ENCODE peak calls at places on chromosomes 2 and 18, in eight cellular contexts. One of them, this sample, is unnamed.

GRCh38 chr2:28377201-28377816 is 15.3 kb upstream of the FOSL2 start:
- DNase-seq in neural crest cell: no peak
- DNase-seq in Panc1: no peak
- DNase-seq in tibial artery: no peak
- DNase-seq in bronchial epithelial cell: peak; percentile 81
- DNase-seq in left lung: no peak
- DNase-seq in cardiac fibroblast: no peak
- DNase-seq in H1: no peak
- DNase-seq in this sample: no peak

GRCh38 chr2:12211326-12212170 is 465.1 kb downstream of the LPIN1 start:
- DNase-seq in bronchial epithelial cell: no peak
- DNase-seq in Panc1: no peak
- DNase-seq in H1: no peak
- DNase-seq in tibial artery: no peak
- DNase-seq in cardiac fibroblast: no peak
- DNase-seq in neural crest cell: no peak
- DNase-seq in left lung: no peak
- DNase-seq in this sample: no peak

GRCh38 chr18:11279461-11279860 is 130.1 kb upstream of the PIEZO2 start:
- DNase-seq in tibial artery: no peak
- DNase-seq in neural crest cell: no peak
- DNase-seq in cardiac fibroblast: peak; percentile 15
- DNase-seq in H1: no peak
- DNase-seq in left lung: no peak
- DNase-seq in bronchial epithelial cell: no peak
- DNase-seq in Panc1: no peak
- DNase-seq in this sample: no peak

GRCh38 chr2:120736955-120737801 is 1.5 kb downstream of the GLI2 start:
- DNase-seq in neural crest cell: peak; percentile 26
- DNase-seq in bronchial epithelial cell: no peak
- DNase-seq in cardiac fibroblast: peak; percentile 92
- DNase-seq in H1: peak; percentile 71
- DNase-seq in tibial artery: peak; percentile 87
- DNase-seq in Panc1: no peak
- DNase-seq in left lung: no peak
- DNase-seq in this sample: no peak

GRCh38 chr2:85998071-85998991 is 107.4 kb downstream of the POLR1A start:
- DNase-seq in Panc1: no peak
- DNase-seq in left lung: peak; percentile 64
- DNase-seq in bronchial epithelial cell: no peak
- DNase-seq in H1: no peak
- DNase-seq in tibial artery: peak; percentile 87
- DNase-seq in neural crest cell: no peak
- DNase-seq in cardiac fibroblast: peak; percentile 83
- DNase-seq in this sample: no peak

GRCh38 chr2:39528701-39529100 is 91.6 kb upstream of the MAP4K3 start:
- DNase-seq in bronchial epithelial cell: no peak
- DNase-seq in neural crest cell: no peak
- DNase-seq in tibial artery: no peak
- DNase-seq in Panc1: no peak
- DNase-seq in H1: no peak
- DNase-seq in cardiac fibroblast: no peak
- DNase-seq in left lung: no peak
- DNase-seq in this sample: no peak

GRCh38 chr2:205435970-205436369 is 246.3 kb upstream of the NRP2 start:
- DNase-seq in tibial artery: no peak
- DNase-seq in cardiac fibroblast: no peak
- DNase-seq in Panc1: no peak
- DNase-seq in bronchial epithelial cell: peak; percentile 18
- DNase-seq in left lung: no peak
- DNase-seq in neural crest cell: no peak
- DNase-seq in H1: no peak
- DNase-seq in this sample: no peak

GRCh38 chr18:26863122-26863879 is 2.2 kb downstream of the AQP4 start:
- DNase-seq in tibial artery: no peak
- DNase-seq in neural crest cell: peak; percentile 30
- DNase-seq in cardiac fibroblast: no peak
- DNase-seq in Panc1: no peak
- DNase-seq in left lung: peak; percentile 85
- DNase-seq in H1: no peak
- DNase-seq in bronchial epithelial cell: peak; percentile 2
- DNase-seq in this sample: no peak

GRCh38 chr2:68784191-68784590 is 49.6 kb downstream of the ARHGAP25 start:
- DNase-seq in tibial artery: no peak
- DNase-seq in left lung: no peak
- DNase-seq in bronchial epithelial cell: no peak
- DNase-seq in cardiac fibroblast: no peak
- DNase-seq in Panc1: no peak
- DNase-seq in H1: no peak
- DNase-seq in neural crest cell: no peak
- DNase-seq in this sample: no peak

GRCh38 chr18:77984833-77985232 is 735.2 kb downstream of the GALR1 start:
- DNase-seq in H1: no peak
- DNase-seq in bronchial epithelial cell: no peak
- DNase-seq in cardiac fibroblast: no peak
- DNase-seq in left lung: no peak
- DNase-seq in Panc1: no peak
- DNase-seq in tibial artery: no peak
- DNase-seq in neural crest cell: no peak
- DNase-seq in this sample: no peak

GRCh38 chr2:236904389-236905263 is 181.1 kb upstream of the COPS8 start:
- DNase-seq in neural crest cell: no peak
- DNase-seq in H1: no peak
- DNase-seq in bronchial epithelial cell: no peak
- DNase-seq in left lung: no peak
- DNase-seq in tibial artery: no peak
- DNase-seq in Panc1: no peak
- DNase-seq in cardiac fibroblast: no peak
- DNase-seq in this sample: no peak

GRCh38 chr18:12907258-12907925 is 23.4 kb upstream of the PTPN2 start:
- DNase-seq in neural crest cell: no peak
- DNase-seq in cardiac fibroblast: peak; percentile 61
- DNase-seq in H1: no peak
- DNase-seq in Panc1: no peak
- DNase-seq in bronchial epithelial cell: no peak
- DNase-seq in left lung: no peak
- DNase-seq in tibial artery: no peak
- DNase-seq in this sample: no peak

GRCh38 chr2:102796337-102796736 is 34.5 kb downstream of the TMEM182 start:
- DNase-seq in left lung: no peak
- DNase-seq in neural crest cell: no peak
- DNase-seq in Panc1: no peak
- DNase-seq in cardiac fibroblast: no peak
- DNase-seq in tibial artery: no peak
- DNase-seq in H1: no peak
- DNase-seq in bronchial epithelial cell: no peak
- DNase-seq in this sample: no peak

GRCh38 chr2:129070663-129071062 is 752.0 kb upstream of the HS6ST1 start:
- DNase-seq in Panc1: no peak
- DNase-seq in left lung: no peak
- DNase-seq in tibial artery: no peak
- DNase-seq in bronchial epithelial cell: no peak
- DNase-seq in neural crest cell: no peak
- DNase-seq in H1: no peak
- DNase-seq in cardiac fibroblast: no peak
- DNase-seq in this sample: no peak

GRCh38 chr2:138235041-138235440 is 266.5 kb upstream of the SPOPL start:
- DNase-seq in H1: no peak
- DNase-seq in bronchial epithelial cell: no peak
- DNase-seq in cardiac fibroblast: no peak
- DNase-seq in neural crest cell: no peak
- DNase-seq in left lung: no peak
- DNase-seq in tibial artery: no peak
- DNase-seq in Panc1: no peak
- DNase-seq in this sample: no peak

GRCh38 chr2:133315280-133315679 is 253.0 kb downstream of the NCKAP5 start:
- DNase-seq in left lung: no peak
- DNase-seq in neural crest cell: no peak
- DNase-seq in cardiac fibroblast: no peak
- DNase-seq in bronchial epithelial cell: no peak
- DNase-seq in tibial artery: no peak
- DNase-seq in Panc1: no peak
- DNase-seq in H1: no peak
- DNase-seq in this sample: no peak

GRCh38 chr2:85750509-85751299 is 3.1 kb upstream of the ATOH8 start:
- DNase-seq in left lung: peak; percentile 79
- DNase-seq in neural crest cell: peak; percentile 72
- DNase-seq in H1: peak; percentile 25
- DNase-seq in Panc1: no peak
- DNase-seq in tibial artery: peak; percentile 90
- DNase-seq in cardiac fibroblast: peak; percentile 74
- DNase-seq in bronchial epithelial cell: peak; percentile 48
- DNase-seq in this sample: peak; percentile 79

GRCh38 chr2:178796079-178796677 is 11.0 kb downstream of the TTN start:
- DNase-seq in cardiac fibroblast: peak; percentile 73
- DNase-seq in H1: no peak
- DNase-seq in Panc1: peak; percentile 45
- DNase-seq in neural crest cell: no peak
- DNase-seq in bronchial epithelial cell: peak; percentile 57
- DNase-seq in tibial artery: no peak
- DNase-seq in left lung: no peak
- DNase-seq in this sample: no peak

GRCh38 chr2:53209679-53210473 is 557.7 kb upstream of the CHAC2 start:
- DNase-seq in cardiac fibroblast: no peak
- DNase-seq in H1: no peak
- DNase-seq in tibial artery: no peak
- DNase-seq in left lung: no peak
- DNase-seq in neural crest cell: no peak
- DNase-seq in bronchial epithelial cell: no peak
- DNase-seq in Panc1: no peak
- DNase-seq in this sample: no peak

GRCh38 chr2:53208815-53209214 is 558.8 kb upstream of the CHAC2 start:
- DNase-seq in neural crest cell: no peak
- DNase-seq in H1: no peak
- DNase-seq in Panc1: no peak
- DNase-seq in left lung: no peak
- DNase-seq in tibial artery: no peak
- DNase-seq in bronchial epithelial cell: no peak
- DNase-seq in cardiac fibroblast: no peak
- DNase-seq in this sample: no peak

GRCh38 chr2:53211201-53211774 is 556.3 kb upstream of the CHAC2 start:
- DNase-seq in Panc1: no peak
- DNase-seq in bronchial epithelial cell: no peak
- DNase-seq in tibial artery: no peak
- DNase-seq in left lung: no peak
- DNase-seq in neural crest cell: no peak
- DNase-seq in H1: no peak
- DNase-seq in cardiac fibroblast: no peak
- DNase-seq in this sample: no peak

GRCh38 chr2:53210538-53210937 is 557.1 kb upstream of the CHAC2 start:
- DNase-seq in Panc1: no peak
- DNase-seq in neural crest cell: no peak
- DNase-seq in bronchial epithelial cell: no peak
- DNase-seq in left lung: no peak
- DNase-seq in H1: no peak
- DNase-seq in cardiac fibroblast: no peak
- DNase-seq in tibial artery: no peak
- DNase-seq in this sample: no peak
- TF ChIP-seq CTCF in Panc1: peak; percentile 11
- TF ChIP-seq CTCF in neural crest cell: peak; percentile 27
- TF ChIP-seq CTCF in bronchial epithelial cell: no peak
- TF ChIP-seq CTCF in left lung: no peak
- TF ChIP-seq CTCF in H1: peak; percentile 35
- TF ChIP-seq CTCF in cardiac fibroblast: peak; percentile 9
- TF ChIP-seq CTCF in tibial artery: no peak
- TF ChIP-seq CTCF in this sample: no peak

DNA sequence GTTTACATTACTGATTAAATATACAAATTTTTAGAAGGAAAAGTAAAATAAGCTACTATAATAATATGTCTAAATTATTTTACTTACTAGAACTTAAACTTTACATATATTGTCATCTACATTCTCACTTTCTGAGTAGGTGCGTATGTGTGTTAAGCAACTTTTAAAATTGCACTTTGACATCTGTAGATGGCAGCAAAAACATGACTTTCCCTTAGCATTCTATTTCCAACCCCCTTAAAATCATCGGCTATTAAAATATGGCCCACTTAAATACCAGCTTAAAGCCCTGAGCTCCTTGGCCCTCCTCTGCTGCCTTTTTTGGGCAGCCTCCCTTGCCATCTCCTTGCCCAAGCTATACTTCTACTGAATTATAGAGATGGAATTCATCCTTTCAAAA is 78.0 kb downstream of the UPP2 start:
- DNase-seq in left lung: no peak
- DNase-seq in cardiac fibroblast: peak; percentile 37
- DNase-seq in tibial artery: no peak
- DNase-seq in bronchial epithelial cell: peak; percentile 45
- DNase-seq in neural crest cell: no peak
- DNase-seq in H1: no peak
- DNase-seq in Panc1: no peak
- DNase-seq in this sample: no peak
- TF ChIP-seq CTCF in left lung: no peak
- TF ChIP-seq CTCF in cardiac fibroblast: peak; percentile 35
- TF ChIP-seq CTCF in tibial artery: no peak
- TF ChIP-seq CTCF in bronchial epithelial cell: peak; percentile 35
- TF ChIP-seq CTCF in neural crest cell: peak; percentile 58
- TF ChIP-seq CTCF in H1: peak; percentile 35
- TF ChIP-seq CTCF in Panc1: peak; percentile 45
- TF ChIP-seq CTCF in this sample: peak; percentile 41

DNA sequence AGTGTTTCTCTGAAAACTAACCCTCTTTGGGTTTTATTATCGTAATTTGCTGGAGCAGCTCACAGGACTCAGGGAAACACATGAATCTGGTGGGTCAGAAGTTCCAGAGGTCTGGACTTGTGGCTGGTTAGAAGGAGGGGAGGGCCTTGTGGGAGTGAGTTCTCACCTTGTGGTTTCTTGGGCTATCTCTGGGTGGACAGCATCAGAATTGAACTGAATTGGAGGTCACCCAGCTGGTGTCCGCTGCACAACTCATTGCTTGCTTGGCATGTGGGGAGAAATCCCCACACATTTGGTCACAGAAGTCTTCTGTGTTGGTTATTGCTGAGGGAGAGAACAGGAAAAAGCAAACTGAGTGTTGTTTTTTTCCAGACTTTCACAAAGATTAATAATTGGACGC is 27.5 kb downstream of the ZNF892 start:
- DNase-seq in left lung: no peak
- DNase-seq in H1: no peak
- DNase-seq in bronchial epithelial cell: no peak
- DNase-seq in neural crest cell: no peak
- DNase-seq in tibial artery: no peak
- DNase-seq in Panc1: no peak
- DNase-seq in cardiac fibroblast: no peak
- DNase-seq in this sample: no peak
- TF ChIP-seq CTCF in left lung: no peak
- TF ChIP-seq CTCF in H1: no peak
- TF ChIP-seq CTCF in bronchial epithelial cell: no peak
- TF ChIP-seq CTCF in neural crest cell: no peak
- TF ChIP-seq CTCF in tibial artery: no peak
- TF ChIP-seq CTCF in Panc1: no peak
- TF ChIP-seq CTCF in cardiac fibroblast: no peak
- TF ChIP-seq CTCF in this sample: no peak

DNA sequence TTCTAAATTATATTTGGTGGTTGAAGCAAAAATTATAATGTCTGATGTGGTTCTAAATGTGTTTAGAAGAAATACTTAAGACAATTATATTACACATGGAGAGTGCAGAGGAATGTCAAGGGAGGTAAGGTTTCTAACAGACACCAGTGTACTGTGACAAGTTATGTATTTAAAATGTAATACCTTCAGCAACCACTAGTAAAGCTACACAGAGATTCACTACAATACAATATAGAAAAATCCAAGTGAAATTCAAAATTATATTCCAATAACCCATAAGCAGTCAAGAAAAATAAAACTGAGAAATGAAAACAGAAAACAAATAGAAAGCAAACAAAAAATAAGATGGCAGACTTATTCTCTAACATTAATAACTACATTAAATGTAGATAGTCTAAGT is 249.5 kb upstream of the KLHL14 start:
- DNase-seq in tibial artery: no peak
- DNase-seq in H1: no peak
- DNase-seq in neural crest cell: no peak
- DNase-seq in Panc1: no peak
- DNase-seq in cardiac fibroblast: no peak
- DNase-seq in bronchial epithelial cell: peak; percentile 2
- DNase-seq in left lung: no peak
- DNase-seq in this sample: no peak
- TF ChIP-seq CTCF in tibial artery: no peak
- TF ChIP-seq CTCF in H1: no peak
- TF ChIP-seq CTCF in neural crest cell: peak; percentile 50
- TF ChIP-seq CTCF in Panc1: no peak
- TF ChIP-seq CTCF in cardiac fibroblast: no peak
- TF ChIP-seq CTCF in bronchial epithelial cell: no peak
- TF ChIP-seq CTCF in left lung: no peak
- TF ChIP-seq CTCF in this sample: no peak

This sample was measured in activated CD8-positive, alpha-beta T cell treated with anti-CD3 and anti-CD28 coated beads for 36 hours.